ENCODE peak calls at places on chromosomes 13 and 19, in six cellular contexts. E is stomach, J is K562, R is ovary, A is tibial nerve, O is transverse colon. L is an unnamed sample.

GRCh38 chr13:24192036-24192810 is 31.7 kb downstream of the SPATA13 start:
- DNase-seq in E (no peak), J (no peak), R (no peak), A (no peak), O (no peak), L (no peak)

GRCh38 chr13:73625562-73626339 is 508.5 kb downstream of the KLF12 start:
- DNase-seq in E (no peak), J (no peak), R (no peak), A (no peak), O (no peak), L (no peak)

GRCh38 chr13:30410705-30411125 is 11.6 kb upstream of the UBE2L5 start:
- DNase-seq in E (no peak), J (no peak), R (no peak), A (no peak), O (no peak), L (no peak)

GRCh38 chr19:35265126-35265995 is 3.4 kb upstream of the USF2 start:
- DNase-seq in E (peak; percentile 14), J (no peak), R (no peak), A (no peak), O (peak; percentile 8), L (peak; percentile 64)

GRCh38 chr13:95455782-95456181 is 96.7 kb upstream of the CLDN10 start:
- DNase-seq in E (no peak), J (no peak), R (no peak), A (no peak), O (no peak), L (no peak)

GRCh38 chr19:21568816-21569496 is 63.6 kb downstream of the ZNF429 start:
- DNase-seq in E (peak; percentile 83), J (no peak), R (peak; percentile 92), A (peak; percentile 85), O (peak; percentile 81), L (peak; percentile 94)

GRCh38 chr13:26168276-26168814 is 53.8 kb downstream of the RNF6 start:
- DNase-seq in E (no peak), J (no peak), R (no peak), A (no peak), O (no peak), L (no peak)

GRCh38 chr19:48991823-48992570 is 1.1 kb downstream of the GYS1 start:
- DNase-seq in E (peak; percentile 65), J (peak; percentile 48), R (peak; percentile 71), A (peak; percentile 71), O (peak; percentile 70), L (peak; percentile 88)

GRCh38 chr19:1956868-1957492 is 16.0 kb downstream of the CSNK1G2 start:
- DNase-seq in E (no peak), J (no peak), R (no peak), A (no peak), O (peak; percentile 31), L (peak; percentile 94)

GRCh38 chr13:108728370-108728769 is 99.0 kb downstream of the MYO16 start:
- DNase-seq in E (no peak), J (no peak), R (no peak), A (no peak), O (no peak), L (no peak)

GRCh38 chr13:19982447-19983043 is 24.0 kb downstream of the ZMYM2 start:
- DNase-seq in E (no peak), J (no peak), R (no peak), A (no peak), O (no peak), L (no peak)

GRCh38 chr19:54279441-54279962 is 1.4 kb downstream of the LILRB2 start:
- DNase-seq in E (no peak), J (no peak), R (no peak), A (no peak), O (no peak), L (peak; percentile 64)

GRCh38 chr13:110944121-110944967 is 29.5 kb upstream of the ANKRD10 start:
- DNase-seq in E (peak; percentile 32), J (peak; percentile 39), R (peak; percentile 33), A (no peak), O (peak; percentile 20), L (no peak)

GRCh38 chr13:107534548-107534947 is 680.8 kb downstream of the LIG4 start:
- DNase-seq in E (no peak), J (no peak), R (no peak), A (no peak), O (no peak), L (no peak)

GRCh38 chr19:17209126-17210036 is 5.8 kb upstream of the USE1 start:
- DNase-seq in E (peak; percentile 30), J (peak; percentile 100), R (no peak), A (no peak), O (peak; percentile 69), L (no peak)

DNA sequence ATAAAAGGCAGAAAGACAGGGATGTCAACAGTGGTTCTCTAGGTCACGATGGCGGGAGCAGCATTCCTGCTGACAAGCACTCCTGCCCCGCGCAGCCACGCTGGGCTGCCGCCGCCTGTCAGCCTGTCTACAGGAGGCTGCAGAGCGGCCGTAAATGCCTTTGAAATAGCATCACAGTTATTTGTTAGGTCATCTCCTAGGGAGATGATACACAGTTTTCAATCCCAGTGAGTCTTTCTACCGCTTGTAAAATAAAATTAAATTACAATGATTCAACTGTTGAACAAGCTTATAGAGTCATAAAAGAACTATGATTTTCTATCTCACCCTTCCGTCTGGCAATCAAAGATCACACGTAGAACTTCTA is 7.3 kb upstream of the SLC7A9 start:
- DNase-seq in E (no peak), J (no peak), R (no peak), A (no peak), O (peak; percentile 42), L (no peak)
- TF ChIP-seq EP300 in E (no peak), J (no peak), R (no peak), A (no peak), O (no peak), L (no peak)

DNA sequence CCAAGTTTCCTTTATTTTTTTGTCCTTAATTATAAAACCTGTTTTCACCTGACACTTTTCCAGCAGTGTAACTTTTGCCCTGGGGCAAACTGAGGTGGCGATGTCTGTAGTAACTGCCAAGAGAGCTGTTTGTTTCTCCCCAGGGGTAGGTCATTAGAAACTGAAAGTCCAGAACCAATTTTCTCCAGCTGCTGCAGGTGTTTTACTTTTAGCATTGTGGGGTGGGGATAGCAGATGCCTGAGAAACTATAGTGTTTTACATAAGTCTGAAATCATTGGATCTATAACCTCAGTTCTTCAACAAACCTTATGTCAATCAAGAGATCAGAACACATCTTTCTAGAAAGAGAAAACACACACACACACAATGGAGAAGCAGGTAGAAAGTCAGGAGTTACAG is 92.7 kb downstream of the LHFPL6 start:
- DNase-seq in E (no peak), J (no peak), R (no peak), A (no peak), O (no peak), L (no peak)
- H3K27ac ChIP-seq in E (no peak overlapping the region), J (no peak overlapping the region), R (no peak overlapping the region), A (no peak overlapping the region), O (no peak overlapping the region), L (no peak overlapping the region)

GRCh38 chr19:3761382-3762129 is at the start of gene APBA3:
- DNase-seq in E (peak; percentile 95), J (peak; percentile 91), R (peak; percentile 93), A (peak; percentile 92), O (peak; percentile 95), L (peak; percentile 95)
- H3K4me3 ChIP-seq in E (peak within 1 kb of the TSS; percentile 78), J (peak within 1 kb of the TSS; percentile 100), R (peak within 1 kb of the TSS; percentile 94), A (peak within 1 kb of the TSS; percentile 75), O (peak within 1 kb of the TSS; percentile 95), L (peak within 1 kb of the TSS; percentile 92)

GRCh38 chr13:59643239-59643865 is 520.4 kb downstream of the DIAPH3 start:
- DNase-seq in E (no peak), J (no peak), R (no peak), A (no peak), O (no peak), L (no peak)

GRCh38 chr13:59641758-59642157 is 522.0 kb downstream of the DIAPH3 start:
- DNase-seq in E (no peak), J (no peak), R (no peak), A (no peak), O (no peak), L (no peak)

GRCh38 chr13:59641261-59641660 is 522.5 kb downstream of the DIAPH3 start:
- DNase-seq in E (no peak), J (no peak), R (no peak), A (no peak), O (no peak), L (no peak)

GRCh38 chr13:59638404-59638803 is 525.3 kb downstream of the DIAPH3 start:
- DNase-seq in E (no peak), J (no peak), R (no peak), A (no peak), O (no peak), L (no peak)

GRCh38 chr13:59643906-59644626 is 519.7 kb downstream of the DIAPH3 start:
- DNase-seq in E (no peak), J (no peak), R (no peak), A (no peak), O (no peak), L (no peak)
- TF ChIP-seq EP300 in E (no peak), J (no peak), R (no peak), A (no peak), O (no peak), L (no peak)

GRCh38 chr19:7965921-7966665 is 22.6 kb upstream of the TIMM44 start:
- DNase-seq in E (no peak), J (no peak), R (no peak), A (no peak), O (no peak), L (no peak)
- H3K27ac ChIP-seq in E (no peak overlapping the region), J (no peak overlapping the region), R (no peak overlapping the region), A (no peak overlapping the region), O (no peak overlapping the region), L (no peak overlapping the region)

GRCh38 chr19:33627962-33628839 is 6.4 kb downstream of the CHST8 start:
- DNase-seq in E (no peak), J (no peak), R (no peak), A (no peak), O (no peak), L (peak; percentile 40)
- H3K4me3 ChIP-seq in E (no peak overlapping the region), J (no peak overlapping the region), R (no peak overlapping the region), A (no peak overlapping the region), O (no peak overlapping the region), L (no peak overlapping the region)

GRCh38 chr13:67223024-67223423 is 7.1 kb downstream of the PCDH9 start:
- DNase-seq in E (no peak), J (no peak), R (no peak), A (no peak), O (no peak), L (no peak)

GRCh38 chr13:67217914-67218313 is 12.2 kb downstream of the PCDH9 start:
- DNase-seq in E (no peak), J (no peak), R (no peak), A (no peak), O (no peak), L (no peak)

GRCh38 chr13:67223742-67224141 is 6.4 kb downstream of the PCDH9 start:
- DNase-seq in E (no peak), J (no peak), R (no peak), A (no peak), O (no peak), L (no peak)

GRCh38 chr13:67221630-67222226 is 8.4 kb downstream of the PCDH9 start:
- DNase-seq in E (no peak), J (no peak), R (no peak), A (no peak), O (no peak), L (no peak)

GRCh38 chr13:67219113-67219512 is 11.0 kb downstream of the PCDH9 start:
- DNase-seq in E (no peak), J (no peak), R (no peak), A (no peak), O (no peak), L (no peak)
- TF ChIP-seq EP300 in E (no peak), J (no peak), R (no peak), A (no peak), O (no peak), L (no peak)

L was measured in sigmoid colon.